ENCODE peak calls at places on chromosomes 2 and 18, in seven cellular contexts. C is AG10803; Q is tibial artery; Y is CD8-positive, alpha-beta T cell; S is HL-60; L is epithelial cell of proximal tubule; J is upper lobe of left lung. N is an unnamed sample.

GRCh38 chr2:230914886-230915285 is 10.2 kb downstream of the GPR55 start:
- DNase-seq in C (no peak), Q (peak), Y (no peak), S (no peak), L (no peak), J (peak), N (no peak)

GRCh38 chr18:4987452-4988405 is 209.3 kb downstream of the AKAIN1 start:
- DNase-seq in C (no peak), Q (no peak), Y (no peak), S (no peak), L (no peak), J (no peak), N (no peak)

GRCh38 chr18:39199231-39199855 is 1633.7 kb upstream of the CELF4 start:
- DNase-seq in C (no peak), Q (no peak), Y (no peak), S (no peak), L (no peak), J (no peak), N (no peak)

GRCh38 chr2:39380525-39381150 is 56.4 kb downstream of the MAP4K3 start:
- DNase-seq in C (peak), Q (no peak), Y (no peak), S (no peak), L (no peak), J (no peak), N (peak)

GRCh38 chr18:79900610-79901570 is 50.6 kb downstream of the SLC66A2 start:
- DNase-seq in C (no peak), Q (peak), Y (no peak), S (no peak), L (no peak), J (peak), N (no peak)

GRCh38 chr18:60452424-60452823 is 79.8 kb upstream of the MC4R start:
- DNase-seq in C (peak), Q (no peak), Y (no peak), S (no peak), L (no peak), J (no peak), N (no peak)

GRCh38 chr2:95392730-95393455 is 9.6 kb upstream of the FAHD2A start:
- DNase-seq in C (no peak), Q (peak), Y (no peak), S (no peak), L (no peak), J (no peak), N (no peak)

GRCh38 chr2:22998368-22998767 is 386.6 kb upstream of the KLHL29 start:
- DNase-seq in C (no peak), Q (no peak), Y (no peak), S (no peak), L (no peak), J (no peak), N (no peak)

GRCh38 chr2:136932700-136933099 is 167.4 kb downstream of the THSD7B start:
- DNase-seq in C (peak), Q (no peak), Y (no peak), S (peak), L (no peak), J (no peak), N (peak)

GRCh38 chr18:29004921-29005320 is 828.0 kb upstream of the CDH2 start:
- DNase-seq in C (no peak), Q (no peak), Y (no peak), S (no peak), L (no peak), J (no peak), N (no peak)

GRCh38 chr2:179460530-179460929 is 195.9 kb upstream of the SESTD1 start:
- DNase-seq in C (peak), Q (no peak), Y (no peak), S (no peak), L (peak), J (no peak), N (peak)

GRCh38 chr2:86302320-86302719 is 35.1 kb downstream of the REEP1 start:
- DNase-seq in C (no peak), Q (no peak), Y (no peak), S (no peak), L (no peak), J (no peak), N (no peak)

GRCh38 chr18:78526275-78526674 is 453.3 kb upstream of the SALL3 start:
- DNase-seq in C (no peak), Q (no peak), Y (no peak), S (no peak), L (no peak), J (no peak), N (no peak)

GRCh38 chr2:182870227-182870626 is 3.8 kb upstream of the FRZB start:
- DNase-seq in C (no peak), Q (no peak), Y (no peak), S (no peak), L (no peak), J (no peak), N (no peak)

GRCh38 chr18:9663377-9663776 is 44.7 kb upstream of the RAB31 start:
- DNase-seq in C (no peak), Q (no peak), Y (no peak), S (no peak), L (no peak), J (peak), N (no peak)

GRCh38 chr2:1972428-1972827 is 228.1 kb upstream of the PXDN start:
- DNase-seq in C (no peak), Q (no peak), Y (no peak), S (no peak), L (peak), J (no peak), N (no peak)

GRCh38 chr2:238136820-238137537 is 1.5 kb upstream of the KLHL30 start:
- DNase-seq in C (peak), Q (peak), Y (no peak), S (peak), L (no peak), J (peak), N (peak)

GRCh38 chr18:11162889-11163288 is 13.5 kb upstream of the PIEZO2 start:
- DNase-seq in C (no peak), Q (no peak), Y (no peak), S (no peak), L (no peak), J (no peak), N (no peak)

GRCh38 chr18:57437782-57438668 is 2.9 kb downstream of the ONECUT2 start:
- DNase-seq in C (peak), Q (no peak), Y (no peak), S (peak), L (no peak), J (no peak), N (no peak)
- TF ChIP-seq CTCF in C (peak), Q (peak), Y (no peak), S (peak), L (peak), J (no peak), N (peak)

GRCh38 chr18:3224223-3224622 is 4.5 kb upstream of the MYOM1 start:
- DNase-seq in C (no peak), Q (no peak), Y (no peak), S (no peak), L (no peak), J (no peak), N (no peak)
- H3K4me3 ChIP-seq in C (no peak), Q (no peak), Y (no peak), S (no peak), L (no peak), J (no peak), N (no peak)

GRCh38 chr2:195662138-195662537 is 5.1 kb downstream of the SLC39A10 start:
- DNase-seq in C (no peak), Q (no peak), Y (no peak), S (no peak), L (no peak), J (no peak), N (no peak)

GRCh38 chr2:195666113-195666712 is 9.2 kb downstream of the SLC39A10 start:
- DNase-seq in C (no peak), Q (no peak), Y (no peak), S (no peak), L (no peak), J (no peak), N (no peak)

GRCh38 chr2:195663007-195663406 is 6.0 kb downstream of the SLC39A10 start:
- DNase-seq in C (no peak), Q (no peak), Y (no peak), S (no peak), L (no peak), J (no peak), N (no peak)

GRCh38 chr2:195667974-195668373 is 10.9 kb downstream of the SLC39A10 start:
- DNase-seq in C (no peak), Q (no peak), Y (no peak), S (no peak), L (no peak), J (no peak), N (no peak)

GRCh38 chr2:195664528-195664927 is 7.5 kb downstream of the SLC39A10 start:
- DNase-seq in C (no peak), Q (no peak), Y (no peak), S (no peak), L (no peak), J (no peak), N (peak)
- TF ChIP-seq CTCF in C (peak), Q (no peak), Y (peak), S (no peak), L (peak), J (no peak), N (peak)

DNA sequence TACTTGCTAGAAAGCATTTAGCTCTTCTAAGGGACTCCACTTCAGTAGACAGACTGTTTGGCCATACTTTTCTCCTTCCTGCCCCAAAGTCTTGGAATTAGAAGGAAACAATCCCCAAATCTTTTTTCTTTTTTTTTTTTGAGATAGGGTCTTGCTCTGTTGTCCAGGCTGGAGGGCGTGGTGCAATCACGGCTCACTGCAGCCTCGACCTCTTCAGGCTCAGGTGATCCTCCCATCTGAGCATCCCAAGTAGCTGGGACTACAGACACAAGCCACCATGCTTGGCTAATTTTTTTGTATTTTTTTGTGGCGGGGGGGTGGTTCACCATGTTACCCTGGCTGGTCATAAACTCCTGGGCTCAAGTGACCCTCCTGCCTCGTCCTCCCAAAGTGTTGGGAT is 6.2 kb upstream of the UGGT1 start:
- DNase-seq in C (no peak), Q (no peak), Y (no peak), S (no peak), L (no peak), J (no peak), N (no peak)
- H3K4me3 ChIP-seq in C (no peak), Q (no peak), Y (no peak), S (no peak), L (no peak), J (no peak), N (no peak)

DNA sequence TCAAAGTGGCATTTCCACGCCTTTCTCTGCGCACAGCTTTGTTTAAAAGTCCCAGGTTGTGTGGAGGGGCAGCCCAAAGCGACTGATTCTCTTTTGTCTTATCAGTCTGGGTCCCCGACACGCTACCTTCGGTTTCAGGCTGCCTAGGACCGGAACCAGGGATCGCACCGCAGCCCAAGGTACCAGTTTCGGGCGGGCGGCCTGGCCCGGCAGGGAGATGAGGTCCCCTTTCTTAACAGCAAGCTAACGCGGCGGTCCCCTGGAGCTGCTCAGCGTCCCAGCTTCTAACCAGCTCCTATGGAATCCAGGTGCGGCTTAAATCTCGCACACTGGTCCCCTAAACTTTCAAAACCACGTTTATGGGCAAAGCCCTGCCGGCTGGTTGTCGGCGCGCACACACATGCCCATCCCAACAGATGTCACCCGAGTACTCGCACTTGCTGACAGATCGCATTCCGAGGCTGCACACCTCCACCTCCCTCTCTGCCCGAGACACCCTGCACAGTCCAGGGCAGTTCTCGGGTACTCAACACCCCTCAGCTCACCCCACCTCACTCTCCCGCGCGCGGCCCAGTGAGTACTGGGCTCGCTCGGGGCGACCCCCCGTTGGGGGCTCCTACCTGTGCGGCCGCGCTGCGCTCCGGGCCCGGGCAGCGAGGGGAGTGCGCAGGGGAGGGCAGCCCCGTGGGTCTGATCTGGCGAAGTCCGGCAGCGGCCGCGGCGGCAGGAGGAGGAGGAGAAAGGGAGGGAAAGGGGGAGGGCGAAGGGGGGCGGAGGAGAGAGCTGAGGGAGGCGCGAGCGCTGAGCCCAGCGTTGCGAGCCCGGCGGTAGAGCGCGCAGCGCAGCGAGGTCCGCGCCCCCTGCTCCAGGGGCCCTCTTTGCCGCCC is at the start of gene EFEMP1:
- DNase-seq in C (peak), Q (peak), Y (no peak), S (no peak), L (no peak), J (peak), N (peak)
- TF ChIP-seq CTCF in C (no peak), Q (no peak), Y (no peak), S (no peak), L (peak), J (no peak), N (no peak)